ENCODE peak calls at places on chromosomes 16 and 17, in five cellular contexts. One of them, this sample, is unnamed.

GRCh38 chr16:19644877-19645276 is 73.2 kb downstream of the KNOP1 start:
- DNase-seq in esophagus squamous epithelium: no peak
- DNase-seq in effector memory CD4-positive, alpha-beta T cell: no peak
- DNase-seq in transverse colon: no peak
- DNase-seq in heart right ventricle: peak; percentile 71
- DNase-seq in this sample: no peak

GRCh38 chr17:52790359-52790955 is 631.9 kb upstream of the CA10 start:
- DNase-seq in effector memory CD4-positive, alpha-beta T cell: no peak
- DNase-seq in heart right ventricle: no peak
- DNase-seq in transverse colon: no peak
- DNase-seq in esophagus squamous epithelium: no peak
- DNase-seq in this sample: no peak

GRCh38 chr17:74276051-74276476 is 2.0 kb downstream of the DNAI2 start:
- DNase-seq in effector memory CD4-positive, alpha-beta T cell: no peak
- DNase-seq in esophagus squamous epithelium: no peak
- DNase-seq in transverse colon: no peak
- DNase-seq in heart right ventricle: no peak
- DNase-seq in this sample: no peak

GRCh38 chr17:73820686-73821448 is 176.6 kb upstream of the SDK2 start:
- DNase-seq in effector memory CD4-positive, alpha-beta T cell: no peak
- DNase-seq in transverse colon: peak; percentile 23
- DNase-seq in heart right ventricle: no peak
- DNase-seq in esophagus squamous epithelium: no peak
- DNase-seq in this sample: no peak

GRCh38 chr17:49935526-49936210 is 33.3 kb upstream of the DLX4 start:
- DNase-seq in effector memory CD4-positive, alpha-beta T cell: no peak
- DNase-seq in esophagus squamous epithelium: no peak
- DNase-seq in transverse colon: no peak
- DNase-seq in heart right ventricle: no peak
- DNase-seq in this sample: no peak

GRCh38 chr17:67481808-67482207 is 104.7 kb downstream of the PITPNC1 start:
- DNase-seq in esophagus squamous epithelium: no peak
- DNase-seq in heart right ventricle: no peak
- DNase-seq in effector memory CD4-positive, alpha-beta T cell: no peak
- DNase-seq in transverse colon: no peak
- DNase-seq in this sample: no peak

GRCh38 chr16:11240636-11241473 is 15.1 kb downstream of the SOCS1 start:
- DNase-seq in esophagus squamous epithelium: no peak
- DNase-seq in effector memory CD4-positive, alpha-beta T cell: no peak
- DNase-seq in transverse colon: no peak
- DNase-seq in heart right ventricle: peak; percentile 44
- DNase-seq in this sample: no peak

GRCh38 chr16:50081428-50082018 is 15.8 kb downstream of the HEATR3 start:
- DNase-seq in transverse colon: no peak
- DNase-seq in esophagus squamous epithelium: no peak
- DNase-seq in effector memory CD4-positive, alpha-beta T cell: no peak
- DNase-seq in heart right ventricle: no peak
- DNase-seq in this sample: no peak

GRCh38 chr16:71429581-71429980 is 12.3 kb downstream of the TLE7 start:
- DNase-seq in effector memory CD4-positive, alpha-beta T cell: no peak
- DNase-seq in transverse colon: no peak
- DNase-seq in esophagus squamous epithelium: no peak
- DNase-seq in heart right ventricle: no peak
- DNase-seq in this sample: no peak

GRCh38 chr17:32110596-32110995 is 31.7 kb upstream of the RHOT1 start:
- DNase-seq in effector memory CD4-positive, alpha-beta T cell: no peak
- DNase-seq in heart right ventricle: no peak
- DNase-seq in transverse colon: no peak
- DNase-seq in esophagus squamous epithelium: no peak
- DNase-seq in this sample: no peak

GRCh38 chr16:12801511-12802042 is 2.1 kb downstream of the CPPED1 start:
- DNase-seq in transverse colon: peak; percentile 18
- DNase-seq in esophagus squamous epithelium: no peak
- DNase-seq in heart right ventricle: no peak
- DNase-seq in effector memory CD4-positive, alpha-beta T cell: no peak
- DNase-seq in this sample: peak; percentile 49

GRCh38 chr16:76668207-76668725 is 391.1 kb downstream of the CNTNAP4 start:
- DNase-seq in transverse colon: no peak
- DNase-seq in esophagus squamous epithelium: no peak
- DNase-seq in effector memory CD4-positive, alpha-beta T cell: no peak
- DNase-seq in heart right ventricle: no peak
- DNase-seq in this sample: no peak

GRCh38 chr17:63029520-63029919 is 63.5 kb downstream of the TANC2 start:
- DNase-seq in heart right ventricle: no peak
- DNase-seq in transverse colon: no peak
- DNase-seq in effector memory CD4-positive, alpha-beta T cell: no peak
- DNase-seq in esophagus squamous epithelium: no peak
- DNase-seq in this sample: no peak

GRCh38 chr17:49616086-49616485 is 40.4 kb downstream of the NXPH3 start:
- DNase-seq in heart right ventricle: no peak
- DNase-seq in effector memory CD4-positive, alpha-beta T cell: no peak
- DNase-seq in esophagus squamous epithelium: no peak
- DNase-seq in transverse colon: no peak
- DNase-seq in this sample: no peak

DNA sequence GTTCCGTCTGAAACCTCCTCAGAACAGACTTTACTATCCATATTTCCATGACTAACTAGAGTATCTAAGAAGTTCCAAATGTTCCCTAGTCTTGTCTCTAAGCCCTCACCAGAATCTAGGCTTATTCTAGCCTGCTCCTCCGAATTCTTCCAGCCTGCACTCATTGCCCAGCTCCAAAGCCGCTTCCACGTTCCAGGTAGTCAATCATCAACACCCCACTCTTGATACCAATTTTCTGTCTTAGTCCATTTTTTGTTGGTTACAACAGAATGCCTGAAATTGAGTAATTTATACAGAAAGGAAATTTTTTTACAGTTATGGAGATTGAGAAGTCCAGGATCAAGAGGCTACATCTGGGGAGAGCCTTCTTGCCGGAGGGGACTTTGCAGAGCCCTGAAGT is 21.1 kb downstream of the SLC38A8 start:
- DNase-seq in heart right ventricle: no peak
- DNase-seq in esophagus squamous epithelium: no peak
- DNase-seq in effector memory CD4-positive, alpha-beta T cell: no peak
- DNase-seq in transverse colon: no peak
- DNase-seq in this sample: no peak
- H3K9me3 ChIP-seq in heart right ventricle: no peaks in the 10 kb centered on the region
- H3K9me3 ChIP-seq in esophagus squamous epithelium: peaks cover 17% of the 10 kb centered on the region
- H3K9me3 ChIP-seq in effector memory CD4-positive, alpha-beta T cell: no peaks in the 10 kb centered on the region
- H3K9me3 ChIP-seq in transverse colon: no peaks in the 10 kb centered on the region
- H3K9me3 ChIP-seq in this sample: no peaks in the 10 kb centered on the region

DNA sequence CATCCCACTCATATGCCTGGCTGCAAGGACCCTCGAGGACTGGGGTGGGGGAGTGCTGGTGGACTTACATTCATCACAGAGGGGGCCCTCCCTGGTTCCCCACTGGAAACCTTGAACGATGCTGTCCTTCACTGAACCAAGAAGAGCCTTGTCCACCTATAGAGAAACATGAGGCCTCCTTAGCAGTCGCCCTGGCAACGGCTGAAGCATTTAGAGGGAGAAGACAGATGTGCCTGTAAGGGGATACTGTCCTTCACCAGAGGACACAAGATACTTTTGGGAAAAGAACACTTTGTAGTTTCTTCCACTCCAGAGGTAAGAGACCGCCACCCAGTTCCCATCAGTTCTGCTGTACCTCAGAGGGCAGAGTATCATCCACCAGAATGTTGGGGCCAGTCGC is 6.5 kb downstream of the HIGD1B start:
- DNase-seq in heart right ventricle: no peak
- DNase-seq in transverse colon: no peak
- DNase-seq in esophagus squamous epithelium: no peak
- DNase-seq in effector memory CD4-positive, alpha-beta T cell: no peak
- DNase-seq in this sample: no peak
- H3K4me1 ChIP-seq in heart right ventricle: peaks cover 5% of the 10 kb centered on the region
- H3K4me1 ChIP-seq in transverse colon: no peaks in the 10 kb centered on the region
- H3K4me1 ChIP-seq in esophagus squamous epithelium: no peaks in the 10 kb centered on the region
- H3K4me1 ChIP-seq in effector memory CD4-positive, alpha-beta T cell: no peaks in the 10 kb centered on the region
- H3K4me1 ChIP-seq in this sample: no peaks in the 10 kb centered on the region

DNA sequence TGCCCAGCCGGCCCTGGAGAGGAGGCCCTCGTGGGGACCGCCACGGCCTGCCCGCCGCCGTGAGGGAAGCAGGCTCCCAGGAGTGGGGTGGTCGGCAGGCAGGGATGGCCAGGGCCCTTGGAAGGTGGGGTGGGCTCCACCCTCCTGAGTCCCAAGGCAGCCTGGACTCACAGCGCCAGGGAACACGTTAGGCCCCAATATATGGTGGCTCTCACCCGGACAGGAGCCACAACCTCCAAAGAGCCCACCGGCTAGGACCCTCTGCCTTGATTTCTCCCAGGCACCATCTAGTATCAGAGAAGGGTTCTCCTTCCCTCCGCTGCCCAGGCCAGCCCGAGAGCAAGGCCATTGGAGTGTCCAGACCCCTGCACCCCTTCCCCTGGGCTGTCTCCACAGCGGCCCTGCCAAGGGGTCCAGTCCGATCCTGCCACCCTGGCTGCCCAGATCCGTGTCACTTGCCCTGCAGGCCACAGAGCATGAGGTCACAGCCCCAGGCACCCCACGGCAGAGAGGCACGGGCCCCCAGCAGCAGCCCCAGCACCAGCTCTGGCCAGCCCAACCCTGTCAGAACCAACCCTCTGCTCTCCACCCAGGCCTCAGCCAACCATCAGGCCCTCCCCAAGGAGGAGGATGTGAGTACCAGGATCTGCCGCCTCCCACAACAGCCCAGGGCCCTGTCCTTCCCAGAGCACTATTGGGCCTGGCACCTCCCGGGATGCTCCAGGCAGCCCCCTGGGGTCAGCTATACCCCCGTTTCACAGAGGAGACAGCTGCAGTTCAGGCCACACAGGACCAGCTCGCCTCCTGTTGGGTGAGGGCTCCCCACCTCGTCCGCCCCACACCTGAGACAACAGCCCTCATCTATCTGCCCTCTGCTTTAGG is 1.1 kb upstream of the AXIN1 start:
- DNase-seq in esophagus squamous epithelium: no peak
- DNase-seq in heart right ventricle: peak; percentile 28
- DNase-seq in transverse colon: no peak
- DNase-seq in effector memory CD4-positive, alpha-beta T cell: no peak
- DNase-seq in this sample: no peak
- H3K4me3 ChIP-seq in esophagus squamous epithelium: peak overlapping the region; percentile 48
- H3K4me3 ChIP-seq in heart right ventricle: peak overlapping the region; percentile 53
- H3K4me3 ChIP-seq in transverse colon: peak overlapping the region; percentile 56
- H3K4me3 ChIP-seq in effector memory CD4-positive, alpha-beta T cell: peak overlapping the region; percentile 33
- H3K4me3 ChIP-seq in this sample: peak overlapping the region; percentile 89

GRCh38 chr17:8927395-8927794 is 38.1 kb downstream of the PIK3R5 start:
- DNase-seq in heart right ventricle: no peak
- DNase-seq in transverse colon: no peak
- DNase-seq in esophagus squamous epithelium: no peak
- DNase-seq in effector memory CD4-positive, alpha-beta T cell: no peak
- DNase-seq in this sample: no peak
- H3K9me3 ChIP-seq in heart right ventricle: no peaks in the 10 kb centered on the region
- H3K9me3 ChIP-seq in transverse colon: peaks cover 17% of the 10 kb centered on the region
- H3K9me3 ChIP-seq in esophagus squamous epithelium: peaks cover 31% of the 10 kb centered on the region
- H3K9me3 ChIP-seq in effector memory CD4-positive, alpha-beta T cell: peaks cover 12% of the 10 kb centered on the region
- H3K9me3 ChIP-seq in this sample: peaks cover 7% of the 10 kb centered on the region

GRCh38 chr16:73050115-73051099 is 2.5 kb upstream of the ZFHX3 start:
- DNase-seq in heart right ventricle: no peak
- DNase-seq in effector memory CD4-positive, alpha-beta T cell: no peak
- DNase-seq in transverse colon: no peak
- DNase-seq in esophagus squamous epithelium: no peak
- DNase-seq in this sample: no peak

GRCh38 chr16:73051216-73051615 is 3.3 kb upstream of the ZFHX3 start:
- DNase-seq in transverse colon: no peak
- DNase-seq in effector memory CD4-positive, alpha-beta T cell: no peak
- DNase-seq in esophagus squamous epithelium: no peak
- DNase-seq in heart right ventricle: no peak
- DNase-seq in this sample: no peak

GRCh38 chr16:73053038-73053378 is 5.1 kb upstream of the ZFHX3 start:
- DNase-seq in heart right ventricle: no peak
- DNase-seq in esophagus squamous epithelium: no peak
- DNase-seq in transverse colon: no peak
- DNase-seq in effector memory CD4-positive, alpha-beta T cell: no peak
- DNase-seq in this sample: no peak

GRCh38 chr16:73052441-73053030 is 4.6 kb upstream of the ZFHX3 start:
- DNase-seq in esophagus squamous epithelium: no peak
- DNase-seq in heart right ventricle: no peak
- DNase-seq in effector memory CD4-positive, alpha-beta T cell: no peak
- DNase-seq in transverse colon: no peak
- DNase-seq in this sample: no peak

GRCh38 chr16:73051903-73052302 is 4.0 kb upstream of the ZFHX3 start:
- DNase-seq in effector memory CD4-positive, alpha-beta T cell: no peak
- DNase-seq in esophagus squamous epithelium: no peak
- DNase-seq in transverse colon: no peak
- DNase-seq in heart right ventricle: no peak
- DNase-seq in this sample: no peak
- H3K4me1 ChIP-seq in effector memory CD4-positive, alpha-beta T cell: no peaks in the 10 kb centered on the region
- H3K4me1 ChIP-seq in esophagus squamous epithelium: peaks cover 49% of the 10 kb centered on the region
- H3K4me1 ChIP-seq in transverse colon: peaks cover 46% of the 10 kb centered on the region
- H3K4me1 ChIP-seq in heart right ventricle: peaks cover 75% of the 10 kb centered on the region
- H3K4me1 ChIP-seq in this sample: peaks cover 82% of the 10 kb centered on the region

DNA sequence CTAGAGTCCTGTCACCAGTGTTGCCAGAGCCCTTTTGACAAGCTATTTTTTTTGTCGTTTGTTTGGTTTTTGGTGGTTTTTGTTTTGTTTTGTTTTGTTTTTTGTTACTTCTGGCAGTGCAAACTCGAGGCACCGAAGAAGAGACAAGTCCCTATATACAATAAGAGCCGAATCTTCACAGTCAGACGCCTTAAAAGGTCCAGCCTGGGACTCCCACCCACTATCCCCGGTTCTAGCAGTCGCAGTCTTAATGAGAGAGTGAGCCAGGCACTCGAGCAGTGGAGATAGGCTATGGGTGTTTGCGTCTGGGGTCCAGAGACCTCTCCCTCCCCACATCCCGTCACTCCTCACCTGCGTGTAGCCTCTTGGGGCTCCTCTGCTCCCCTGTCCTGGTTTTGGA is 1.9 kb downstream of the OR1F1 start:
- DNase-seq in effector memory CD4-positive, alpha-beta T cell: no peak
- DNase-seq in heart right ventricle: no peak
- DNase-seq in transverse colon: no peak
- DNase-seq in esophagus squamous epithelium: no peak
- DNase-seq in this sample: no peak
- H3K4me3 ChIP-seq in effector memory CD4-positive, alpha-beta T cell: no peak overlapping the region
- H3K4me3 ChIP-seq in heart right ventricle: no peak overlapping the region
- H3K4me3 ChIP-seq in transverse colon: no peak overlapping the region
- H3K4me3 ChIP-seq in esophagus squamous epithelium: no peak overlapping the region
- H3K4me3 ChIP-seq in this sample: no peak overlapping the region

DNA sequence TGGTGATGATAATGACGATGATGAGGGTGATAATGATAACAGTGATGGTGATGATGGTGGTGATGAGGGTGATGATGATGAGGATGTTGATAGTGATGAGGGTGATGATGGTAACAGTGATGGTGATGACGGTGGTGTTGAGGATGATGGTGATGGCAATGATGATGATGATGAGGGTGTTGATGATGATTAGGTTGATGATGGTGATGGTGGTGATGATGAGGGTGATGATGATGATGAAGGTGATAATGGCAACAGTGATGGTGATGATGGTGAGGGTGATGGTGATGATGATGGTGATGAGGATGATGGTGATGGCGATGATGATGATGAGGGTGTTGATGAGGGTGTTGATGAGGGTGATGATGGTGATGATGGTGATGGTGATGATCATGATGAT is 93.8 kb upstream of the ZNF469 start:
- DNase-seq in esophagus squamous epithelium: no peak
- DNase-seq in transverse colon: no peak
- DNase-seq in effector memory CD4-positive, alpha-beta T cell: no peak
- DNase-seq in heart right ventricle: no peak
- DNase-seq in this sample: no peak
- H3K9me3 ChIP-seq in esophagus squamous epithelium: peaks cover 21% of the 10 kb centered on the region
- H3K9me3 ChIP-seq in transverse colon: peaks cover 13% of the 10 kb centered on the region
- H3K9me3 ChIP-seq in effector memory CD4-positive, alpha-beta T cell: peaks cover 5% of the 10 kb centered on the region
- H3K9me3 ChIP-seq in heart right ventricle: no peaks in the 10 kb centered on the region
- H3K9me3 ChIP-seq in this sample: peaks cover 13% of the 10 kb centered on the region